ENCODE peak calls at places on chromosomes 3 and 15, in four cellular contexts. O is left ventricle myocardium superior; S is stimulated activated CD8-positive, alpha-beta memory T cell treated with anti-CD3 and anti-CD28 coated beads, Interleukin-7, amount 100 ng/mL, for 1 hour; C is heart right ventricle. R is an unnamed sample.

GRCh38 chr3:141183606-141184005 is 48.0 kb upstream of the PXYLP1 start:
- DNase-seq in S (no peak), O (no peak), C (no peak), R (no peak)

GRCh38 chr3:74537164-74537563 is 77.3 kb downstream of the CNTN3 start:
- DNase-seq in S (no peak), O (peak), C (no peak), R (no peak)

GRCh38 chr3:133881492-133881891 is 14.2 kb downstream of the RAB6B start:
- DNase-seq in O (no peak), S (no peak), C (no peak), R (no peak)

GRCh38 chr15:41607033-41607432 is 48.0 kb downstream of the TYRO3 start:
- DNase-seq in S (no peak), O (no peak), C (no peak), R (no peak)

GRCh38 chr3:150345021-150345538 is 63.0 kb upstream of the TSC22D2 start:
- DNase-seq in C (no peak), S (no peak), O (no peak), R (no peak)

GRCh38 chr3:156341831-156342416 is 213.0 kb downstream of the SSR3 start:
- DNase-seq in C (no peak), O (no peak), S (no peak), R (no peak)

GRCh38 chr15:23069496-23070166 is 30.3 kb upstream of the TUBGCP5 start:
- DNase-seq in S (no peak), C (no peak), O (no peak), R (no peak)

GRCh38 chr3:197371521-197372075 is 73.2 kb upstream of the DLG1 start:
- DNase-seq in C (no peak), S (no peak), O (no peak), R (no peak)

GRCh38 chr3:186044973-186045372 is 63.9 kb downstream of the ETV5 start:
- DNase-seq in O (no peak), C (no peak), S (no peak), R (no peak)

GRCh38 chr3:125591116-125591755 is 4.1 kb downstream of the OSBPL11 start:
- DNase-seq in C (no peak), S (no peak), O (no peak), R (no peak)

GRCh38 chr3:159762238-159762637 is 226.4 kb upstream of the IL12A start:
- DNase-seq in S (no peak), C (no peak), O (no peak), R (no peak)

GRCh38 chr15:84749111-84749991 is 959 bp downstream of the ZNF592 start:
- DNase-seq in C (peak), O (peak), S (no peak), R (peak)

GRCh38 chr3:185677146-185677829 is 91.2 kb downstream of the SENP2 start:
- DNase-seq in C (no peak), S (no peak), O (no peak), R (no peak)

GRCh38 chr3:127035672-127036071 is 52.8 kb downstream of the PLXNA1 start:
- DNase-seq in O (peak), C (peak), S (no peak), R (no peak)

R was measured in gastrocnemius medialis.